ENCODE peak calls at places on chromosomes 2 and 18, in six cellular contexts. F is mesothelial cell of epicardium, C is A549, B is keratinocyte, J is astrocyte of the spinal cord, I is cardiac fibroblast. E is an unnamed sample.

GRCh38 chr2:60070166-60070565 is 483.3 kb downstream of the BCL11A start:
- DNase-seq in C (no peak), I (no peak), B (no peak), J (no peak), F (no peak), E (no peak)

GRCh38 chr2:17800219-17800618 is 16.0 kb upstream of the MSGN1 start:
- DNase-seq in C (no peak), J (peak; percentile 44), I (peak; percentile 39), F (no peak), B (no peak), E (peak; percentile 9)

GRCh38 chr18:23992119-23992940 is 22.2 kb upstream of the TTC39C start:
- DNase-seq in F (no peak), B (no peak), J (peak; percentile 56), C (no peak), I (no peak), E (no peak)

GRCh38 chr2:132416080-132416911 is at the start of gene GPR39:
- DNase-seq in F (peak; percentile 34), B (peak; percentile 86), I (peak; percentile 90), C (peak; percentile 97), J (peak; percentile 98), E (peak; percentile 32)

GRCh38 chr18:68445131-68445530 is 269.8 kb downstream of the TMX3 start:
- DNase-seq in F (no peak), I (no peak), B (no peak), J (no peak), C (no peak), E (no peak)

GRCh38 chr18:45951021-45951714 is 16.0 kb downstream of the EPG5 start:
- DNase-seq in J (peak; percentile 75), C (peak; percentile 16), B (no peak), F (no peak), I (peak; percentile 81), E (no peak)

GRCh38 chr2:3312576-3313345 is 64.9 kb downstream of the EIPR1 start:
- DNase-seq in J (no peak), B (no peak), C (no peak), I (no peak), F (no peak), E (no peak)

GRCh38 chr2:236127010-236127409 is 41.2 kb downstream of the GBX2 start:
- DNase-seq in J (no peak), C (no peak), B (no peak), I (no peak), F (no peak), E (no peak)

GRCh38 chr18:58451115-58451971 is 177.5 kb downstream of the ALPK2 start:
- DNase-seq in F (no peak), I (no peak), J (no peak), C (no peak), B (no peak), E (no peak)

GRCh38 chr18:46942646-46943045 is 25.2 kb downstream of the KATNAL2 start:
- DNase-seq in I (no peak), J (no peak), F (no peak), C (no peak), B (no peak), E (no peak)

GRCh38 chr2:176270100-176270750 is 983 bp downstream of the MTX2 start:
- DNase-seq in B (no peak), J (no peak), F (no peak), I (no peak), C (no peak), E (no peak)

GRCh38 chr2:36708119-36708741 is 11.7 kb downstream of the VIT start:
- DNase-seq in I (no peak), C (no peak), F (no peak), B (no peak), J (peak; percentile 11), E (no peak)

GRCh38 chr2:118198268-118198667 is 110.0 kb downstream of the INSIG2 start:
- DNase-seq in F (no peak), C (no peak), I (no peak), B (no peak), J (no peak), E (no peak)

GRCh38 chr2:45344502-45344901 is 266.6 kb downstream of the SRBD1 start:
- DNase-seq in J (no peak), I (no peak), F (no peak), B (no peak), C (no peak), E (no peak)

GRCh38 chr2:9778012-9778411 is 65.3 kb upstream of the TAF1B start:
- DNase-seq in F (no peak), I (no peak), B (no peak), J (no peak), C (peak; percentile 45), E (no peak)

GRCh38 chr2:234911271-234911670 is 40.5 kb upstream of the SH3BP4 start:
- DNase-seq in C (no peak), J (peak; percentile 84), F (no peak), I (peak; percentile 63), B (no peak), E (no peak)

GRCh38 chr2:127205211-127206140 is 14.6 kb downstream of the CYP27C1 start:
- DNase-seq in F (no peak), C (no peak), J (no peak), B (no peak), I (no peak), E (no peak)

DNA sequence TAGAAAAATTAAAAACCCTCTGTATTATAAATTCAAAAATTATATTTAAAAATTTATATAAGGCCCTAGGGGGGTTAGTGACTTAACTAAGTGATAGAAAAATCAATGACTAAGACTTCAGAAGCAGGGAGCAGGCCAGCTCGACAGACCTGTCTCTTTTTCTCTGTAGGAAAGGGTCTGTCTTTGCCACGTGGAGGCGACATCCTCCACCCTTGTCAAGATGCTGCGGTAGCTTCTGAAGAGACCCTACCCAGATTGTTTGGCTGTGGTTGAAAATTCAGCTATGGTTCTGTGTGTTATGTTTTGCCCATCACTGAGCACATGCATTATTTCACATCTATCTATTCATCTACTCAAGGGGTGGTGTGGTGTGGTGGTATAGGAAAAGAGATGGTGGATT is 8.2 kb upstream of the SLC4A3 start:
- DNase-seq in J (no peak), B (no peak), F (no peak), C (no peak), I (no peak), E (no peak)
- TF ChIP-seq CTCF in J (no peak), B (no peak), F (no peak), C (no peak), I (no peak), E (peak; percentile 39)

DNA sequence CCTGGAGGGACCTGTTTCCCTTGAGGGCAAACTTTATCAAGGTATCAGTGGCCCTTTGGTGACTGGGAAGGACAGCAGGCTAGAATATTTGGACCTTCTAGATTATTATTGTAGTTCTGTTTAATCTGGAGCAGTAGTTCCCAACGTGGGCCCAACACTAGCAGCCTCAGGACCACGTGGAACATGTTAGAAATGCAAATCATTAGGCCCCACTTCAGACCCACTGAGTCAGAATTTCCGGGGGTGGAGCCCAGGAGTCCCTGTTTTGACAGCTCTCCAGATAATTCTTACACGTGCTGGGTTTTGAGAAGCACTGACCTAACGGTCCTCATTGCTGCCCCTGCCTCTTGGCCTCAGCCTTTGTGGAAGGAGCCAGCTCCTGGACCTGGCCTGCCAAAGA is 25.5 kb upstream of the DYNC2LI1 start:
- DNase-seq in C (no peak), B (no peak), F (no peak), I (no peak), J (no peak), E (no peak)
- TF ChIP-seq CTCF in C (no peak), B (no peak), F (no peak), I (no peak), J (no peak), E (no peak)

GRCh38 chr2:84429328-84429727 is 29.8 kb downstream of the SUCLG1 start:
- DNase-seq in C (no peak), J (no peak), I (no peak), B (no peak), F (no peak), E (no peak)

GRCh38 chr2:84421197-84421596 is 37.9 kb downstream of the SUCLG1 start:
- DNase-seq in F (no peak), J (no peak), B (no peak), I (no peak), C (no peak), E (no peak)

GRCh38 chr2:84421791-84422190 is 37.3 kb downstream of the SUCLG1 start:
- DNase-seq in J (no peak), F (no peak), C (no peak), B (no peak), I (no peak), E (no peak)

GRCh38 chr2:84427235-84428138 is 31.6 kb downstream of the SUCLG1 start:
- DNase-seq in J (peak; percentile 8), I (peak; percentile 41), B (no peak), F (no peak), C (no peak), E (no peak)

GRCh38 chr2:84424152-84424551 is 34.9 kb downstream of the SUCLG1 start:
- DNase-seq in F (no peak), I (peak; percentile 29), B (no peak), J (peak; percentile 13), C (peak; percentile 19), E (no peak)
- TF ChIP-seq CTCF in F (peak; percentile 54), I (peak; percentile 43), B (peak; percentile 35), J (peak; percentile 52), C (peak; percentile 63), E (peak; percentile 64)

DNA sequence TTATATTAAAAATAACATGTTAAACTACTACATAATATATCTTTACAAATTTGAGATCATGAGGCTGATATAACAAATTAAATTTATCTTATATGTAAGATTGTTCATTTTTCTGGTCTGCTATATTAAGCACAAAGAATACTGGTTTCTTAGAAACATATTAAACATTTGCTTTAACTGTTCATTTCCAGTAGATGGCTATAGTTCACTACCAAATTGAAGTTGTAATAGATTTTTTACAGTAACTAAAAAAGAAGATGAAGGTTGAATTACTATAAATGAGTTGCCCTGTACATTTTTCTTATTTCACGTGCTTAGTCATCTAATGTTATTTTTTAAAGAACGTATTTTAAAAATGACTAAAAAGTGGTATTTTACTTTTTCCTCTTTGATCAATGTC is 57.0 kb downstream of the ZNF407 start:
- DNase-seq in J (peak; percentile 56), I (peak; percentile 61), F (no peak), C (peak; percentile 1), B (no peak), E (no peak)
- TF ChIP-seq CTCF in J (no peak), I (no peak), F (no peak), C (peak; percentile 30), B (no peak), E (peak; percentile 65)

GRCh38 chr2:151691621-151692020 is 42.7 kb downstream of the NEB start:
- DNase-seq in I (peak; percentile 3), C (no peak), B (no peak), F (no peak), J (no peak), E (no peak)

GRCh38 chr2:151695778-151696177 is 38.5 kb downstream of the NEB start:
- DNase-seq in J (no peak), F (no peak), C (no peak), B (no peak), I (no peak), E (no peak)
- TF ChIP-seq CTCF in J (no peak), F (no peak), C (no peak), B (no peak), I (no peak), E (no peak)

GRCh38 chr18:51537487-51537886 is 340.0 kb upstream of the MEX3C start:
- DNase-seq in I (peak; percentile 78), B (no peak), C (peak; percentile 40), F (peak; percentile 22), J (no peak), E (peak; percentile 29)
- TF ChIP-seq CTCF in I (no peak), B (peak; percentile 63), C (no peak), F (no peak), J (peak; percentile 32), E (peak; percentile 58)

E was measured in neural crest cell.